ENCODE peak calls at places on chromosome 16, in eight cellular contexts. W, V, S, G, O, K, A and R are unnamed samples.
A peak's percentile ranks its signal among the peaks of the same experiment; 100 is the strongest.

GRCh38 chr16:75385507-75386152 is 47.7 kb downstream of the CFDP1 start:
- DNase-seq in G (no peak), V (no peak), W (peak; percentile 49), S (no peak), K (no peak), O (no peak), A (peak; percentile 93), R (peak; percentile 96)

GRCh38 chr16:11390573-11391495 is 45.6 kb downstream of the RMI2 start:
- DNase-seq in K (no peak), S (no peak), A (no peak), O (no peak), G (no peak), W (peak; percentile 80), V (no peak), R (no peak)

GRCh38 chr16:58853830-58854229 is 119.7 kb upstream of the GOT2 start:
- DNase-seq in W (no peak), G (no peak), V (no peak), S (no peak), O (no peak), A (no peak), K (no peak), R (no peak)

GRCh38 chr16:84922351-84923135 is 88.8 kb downstream of the ZDHHC7 start:
- DNase-seq in G (no peak), A (peak; percentile 65), V (no peak), O (peak; percentile 54), S (no peak), W (peak; percentile 88), K (peak; percentile 45), R (no peak)

GRCh38 chr16:75864243-75864642 is 138.0 kb upstream of the CPHXL start:
- DNase-seq in G (no peak), V (no peak), K (no peak), A (no peak), W (no peak), S (no peak), O (no peak), R (no peak)

GRCh38 chr16:68889508-68890150 is 46.3 kb downstream of the TANGO6 start:
- DNase-seq in W (no peak), O (no peak), V (no peak), G (no peak), K (no peak), A (no peak), S (no peak), R (peak; percentile 62)

GRCh38 chr16:13298676-13299075 is 397.3 kb downstream of the SHISA9 start:
- DNase-seq in O (no peak), V (no peak), G (no peak), A (no peak), S (no peak), K (no peak), W (no peak), R (no peak)

GRCh38 chr16:67278773-67279295 is 498 bp upstream of the PLEKHG4 start:
- DNase-seq in S (no peak), G (no peak), K (no peak), W (peak; percentile 90), A (no peak), V (no peak), O (no peak), R (no peak)

GRCh38 chr16:9077001-9077809 is 14.2 kb upstream of the HAPSTR1 start:
- DNase-seq in W (peak; percentile 37), K (no peak), V (no peak), G (peak; percentile 31), A (no peak), S (no peak), O (peak; percentile 70), R (peak; percentile 42)

GRCh38 chr16:24253192-24253591 is 2.9 kb upstream of the CACNG3 start:
- DNase-seq in S (peak; percentile 59), G (no peak), O (no peak), W (peak; percentile 68), K (no peak), A (peak; percentile 48), V (no peak), R (peak; percentile 4)

GRCh38 chr16:53822936-53823529 is 119.1 kb downstream of the FTO start:
- DNase-seq in G (no peak), S (peak; percentile 50), K (no peak), O (no peak), W (no peak), V (no peak), A (peak; percentile 49), R (peak; percentile 8)

GRCh38 chr16:57807968-57808528 is 5.8 kb upstream of the KIFC3 start:
- DNase-seq in K (peak; percentile 92), W (peak; percentile 84), S (peak; percentile 69), V (no peak), A (peak; percentile 93), G (peak; percentile 86), O (peak; percentile 78), R (peak; percentile 88)

GRCh38 chr16:11460820-11461594 is 115.7 kb downstream of the RMI2 start:
- DNase-seq in G (no peak), W (no peak), O (no peak), V (no peak), A (no peak), S (no peak), K (no peak), R (no peak)

GRCh38 chr16:9008335-9009260 is 44.9 kb upstream of the USP7 start:
- DNase-seq in S (peak; percentile 78), O (peak; percentile 64), G (peak; percentile 76), W (peak; percentile 94), A (peak; percentile 78), V (peak; percentile 51), K (peak; percentile 83), R (peak; percentile 90)

GRCh38 chr16:49527621-49528020 is 154.0 kb downstream of the C16orf78 start:
- DNase-seq in G (no peak), K (no peak), A (peak; percentile 14), V (no peak), S (no peak), O (no peak), W (peak; percentile 58), R (no peak)
- H3K4me1 ChIP-seq in G (peaks cover 2% of the 10 kb centered on the region), K (peaks cover 12% of the 10 kb centered on the region), A (peaks cover 25% of the 10 kb centered on the region), V (no peaks in the 10 kb centered on the region), S (no peaks in the 10 kb centered on the region), O (no peaks in the 10 kb centered on the region), W (peaks cover 98% of the 10 kb centered on the region), R (peaks cover 3% of the 10 kb centered on the region)

DNA sequence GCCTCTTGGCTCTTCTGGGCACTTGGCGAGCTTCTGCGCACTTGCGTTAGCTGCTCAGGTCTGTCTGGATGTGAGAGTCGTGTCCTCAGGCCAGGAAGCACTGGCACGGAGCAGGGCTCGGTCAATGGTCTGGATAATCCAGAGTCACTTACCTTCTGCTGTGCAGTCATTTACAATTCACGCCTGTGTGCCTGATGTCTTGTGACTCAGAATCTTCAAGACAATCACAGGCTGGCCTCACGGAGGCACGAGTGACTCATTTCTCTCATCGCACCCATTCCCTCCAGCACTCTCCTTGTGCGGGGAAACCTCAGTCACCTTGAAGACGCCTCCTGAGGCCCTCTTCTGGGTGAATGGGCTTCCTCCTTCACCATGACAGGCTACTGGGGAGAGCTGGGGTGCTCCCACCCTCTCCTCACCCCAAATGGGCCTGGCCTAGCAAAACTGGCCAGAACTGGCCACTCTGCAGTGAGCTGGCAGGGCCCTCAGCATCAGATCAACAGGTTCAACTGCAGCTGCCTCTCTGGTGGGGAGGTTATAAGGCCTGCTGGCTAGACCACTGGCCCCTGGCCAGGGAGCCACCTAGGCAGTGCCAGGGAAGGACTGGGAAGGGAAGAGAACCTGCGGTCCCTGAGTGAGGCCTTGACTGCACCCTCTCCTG is 1.9 kb upstream of the CAPN15 start:
- DNase-seq in W (no peak), K (no peak), S (peak; percentile 57), O (peak; percentile 44), V (no peak), A (peak; percentile 68), G (no peak), R (peak; percentile 83)
- H3K4me1 ChIP-seq in W (peaks cover 25% of the 10 kb centered on the region), K (peaks cover 58% of the 10 kb centered on the region), S (peaks cover 35% of the 10 kb centered on the region), O (peaks cover 43% of the 10 kb centered on the region), V (peaks cover 28% of the 10 kb centered on the region), A (peaks cover 23% of the 10 kb centered on the region), G (peaks cover 21% of the 10 kb centered on the region), R (peaks cover 41% of the 10 kb centered on the region)

GRCh38 chr16:79533292-79533691 is 67.2 kb downstream of the MAF start:
- DNase-seq in W (no peak), A (no peak), K (no peak), O (no peak), V (no peak), S (no peak), G (no peak), R (no peak)
- H3K4me1 ChIP-seq in W (no peaks in the 10 kb centered on the region), A (no peaks in the 10 kb centered on the region), K (peaks cover 7% of the 10 kb centered on the region), O (no peaks in the 10 kb centered on the region), V (no peaks in the 10 kb centered on the region), S (no peaks in the 10 kb centered on the region), G (no peaks in the 10 kb centered on the region), R (peaks cover 3% of the 10 kb centered on the region)

GRCh38 chr16:4631444-4631843 is 6.8 kb downstream of the MGRN1 start:
- DNase-seq in S (no peak), A (no peak), V (no peak), W (no peak), O (no peak), K (no peak), G (no peak), R (no peak)
- H3K4me1 ChIP-seq in S (peaks cover 7% of the 10 kb centered on the region), A (no peaks in the 10 kb centered on the region), V (peaks cover under 1% of the 10 kb centered on the region), W (peaks cover 4% of the 10 kb centered on the region), O (peaks cover 10% of the 10 kb centered on the region), K (peaks cover 46% of the 10 kb centered on the region), G (peaks cover 2% of the 10 kb centered on the region), R (peaks cover 2% of the 10 kb centered on the region)

DNA sequence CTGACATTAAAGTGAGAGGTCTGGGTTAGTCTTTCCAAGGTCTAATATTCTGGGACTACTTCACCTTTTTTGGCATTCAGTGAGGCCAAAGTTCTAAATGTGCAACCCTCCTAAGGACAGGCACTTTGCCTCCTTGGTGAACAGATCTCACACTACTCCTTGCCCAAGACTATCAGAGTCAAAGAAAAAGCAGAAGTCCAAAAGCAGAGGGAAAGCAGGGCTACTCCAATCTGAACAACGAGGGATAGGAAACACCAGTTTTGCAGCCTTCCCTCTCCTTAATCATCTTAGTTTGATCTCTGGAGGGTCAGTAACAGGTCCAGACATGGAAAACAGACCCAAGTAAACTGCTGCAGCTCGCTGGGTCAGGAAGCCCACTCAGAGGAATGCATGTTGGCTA is 30.0 kb downstream of the DCUN1D3 start:
- DNase-seq in O (no peak), A (no peak), S (no peak), G (no peak), V (no peak), W (no peak), K (no peak), R (no peak)
- H3K4me1 ChIP-seq in O (peaks cover 74% of the 10 kb centered on the region), A (peaks cover 59% of the 10 kb centered on the region), S (peaks cover 20% of the 10 kb centered on the region), G (peaks cover 59% of the 10 kb centered on the region), V (peaks cover 13% of the 10 kb centered on the region), W (peaks cover 43% of the 10 kb centered on the region), K (peaks cover 97% of the 10 kb centered on the region), R (peaks cover 99% of the 10 kb centered on the region)